ENCODE peak calls at places on chromosomes 1 and 21, in five cellular contexts. L, B, W, P and Z are unnamed samples.

GRCh38 chr1:117068580-117068979 is 8.5 kb downstream of the TTF2 start:
- DNase-seq in L (no peak), B (no peak), W (no peak), P (no peak), Z (no peak)

GRCh38 chr1:115035652-115036051 is 6.0 kb downstream of the TSHB start:
- DNase-seq in L (no peak), B (no peak), W (no peak), P (no peak), Z (no peak)

GRCh38 chr1:23214640-23215039 is 2.7 kb downstream of the HTR1D start:
- DNase-seq in L (no peak), B (no peak), W (no peak), P (peak; percentile 43), Z (no peak)

GRCh38 chr1:32680642-32681041 is 21.9 kb downstream of the SYNC start:
- DNase-seq in L (no peak), B (no peak), W (no peak), P (no peak), Z (no peak)

GRCh38 chr1:95650631-95651030 is 416.6 kb downstream of the RWDD3 start:
- DNase-seq in L (no peak), B (no peak), W (no peak), P (no peak), Z (no peak)

GRCh38 chr1:23732363-23733224 is 10.7 kb upstream of the ELOA start:
- DNase-seq in L (no peak), B (no peak), W (no peak), P (peak; percentile 37), Z (no peak)

GRCh38 chr21:14382486-14382834 is 486 bp downstream of the HSPA13 start:
- DNase-seq in L (peak; percentile 45), B (no peak), W (no peak), P (no peak), Z (no peak)

GRCh38 chr21:42597487-42598158 is 55.8 kb upstream of the PDE9A start:
- DNase-seq in L (no peak), B (no peak), W (no peak), P (no peak), Z (peak; percentile 15)

GRCh38 chr1:19347538-19348177 is 35.5 kb downstream of the SLC66A1 start:
- DNase-seq in L (no peak), B (no peak), W (no peak), P (no peak), Z (no peak)

GRCh38 chr1:82269466-82269865 is 468.7 kb downstream of the ADGRL2 start:
- DNase-seq in L (no peak), B (no peak), W (no peak), P (no peak), Z (no peak)

GRCh38 chr1:203891950-203892349 is 30.6 kb downstream of the SNRPE start:
- DNase-seq in L (no peak), B (no peak), W (no peak), P (no peak), Z (no peak)

GRCh38 chr21:38048241-38048640 is 132.0 kb upstream of the KCNJ6 start:
- DNase-seq in L (no peak), B (no peak), W (no peak), P (no peak), Z (no peak)

GRCh38 chr1:29599826-29600225 is 363.5 kb downstream of the PTPRU start:
- DNase-seq in L (no peak), B (no peak), W (no peak), P (no peak), Z (no peak)

GRCh38 chr1:173406783-173407230 is 70.3 kb upstream of the PRDX6 start:
- DNase-seq in L (no peak), B (no peak), W (no peak), P (no peak), Z (no peak)

GRCh38 chr1:117036018-117036421 is 24.1 kb upstream of the TTF2 start:
- DNase-seq in L (no peak), B (no peak), W (no peak), P (peak; percentile 38), Z (no peak)

GRCh38 chr1:22105611-22106207 is 37.2 kb downstream of the WNT4 start:
- DNase-seq in L (no peak), B (no peak), W (peak; percentile 44), P (peak; percentile 76), Z (no peak)

GRCh38 chr1:42081475-42081874 is 71.7 kb upstream of the GUCA2B start:
- DNase-seq in L (no peak), B (no peak), W (peak; percentile 53), P (no peak), Z (no peak)

GRCh38 chr1:210377934-210378333 is 49.2 kb downstream of the HHAT start:
- DNase-seq in L (no peak), B (no peak), W (no peak), P (no peak), Z (no peak)

GRCh38 chr1:55428236-55428635 is 213.1 kb upstream of the USP24 start:
- DNase-seq in L (no peak), B (no peak), W (no peak), P (no peak), Z (no peak)

GRCh38 chr1:235601087-235601486 is 48.5 kb downstream of the GNG4 start:
- DNase-seq in L (peak; percentile 70), B (peak; percentile 68), W (no peak), P (peak; percentile 40), Z (no peak)

GRCh38 chr1:157141212-157141855 is 3.1 kb upstream of the ETV3 start:
- DNase-seq in L (no peak), B (no peak), W (no peak), P (no peak), Z (no peak)

GRCh38 chr1:224542783-224543440 is 73.2 kb upstream of the CNIH3 start:
- DNase-seq in L (no peak), B (no peak), W (peak; percentile 68), P (no peak), Z (no peak)

GRCh38 chr1:90133133-90133532 is 138.2 kb downstream of the ZNF326 start:
- DNase-seq in L (peak; percentile 28), B (peak; percentile 51), W (peak; percentile 12), P (peak; percentile 13), Z (no peak)

GRCh38 chr1:101026394-101026788 is 807 bp upstream of the DPH5 start:
- DNase-seq in L (no peak), B (no peak), W (no peak), P (no peak), Z (no peak)

GRCh38 chr1:64318428-64318827 is 115.0 kb downstream of the UBE2U start:
- DNase-seq in L (no peak), B (no peak), W (no peak), P (no peak), Z (no peak)

GRCh38 chr21:33657124-33657842 is 15.0 kb downstream of the ITSN1 start:
- DNase-seq in L (no peak), B (no peak), W (no peak), P (no peak), Z (no peak)

GRCh38 chr21:29164330-29164942 is 34.0 kb downstream of the MAP3K7CL start:
- DNase-seq in L (no peak), B (no peak), W (peak; percentile 63), P (no peak), Z (no peak)

GRCh38 chr1:28921286-28921869 is 7.0 kb downstream of the EPB41 start:
- DNase-seq in L (no peak), B (no peak), W (no peak), P (no peak), Z (no peak)

GRCh38 chr21:30257773-30258172 is 25.0 kb downstream of the KRTAP24-1 start:
- DNase-seq in L (peak; percentile 27), B (peak; percentile 48), W (no peak), P (peak; percentile 25), Z (no peak)

GRCh38 chr1:45566722-45567121 is 16.1 kb downstream of the AKR1A1 start:
- DNase-seq in L (no peak), B (no peak), W (no peak), P (no peak), Z (no peak)

GRCh38 chr1:1826356-1827088 is 48.3 kb upstream of the NADK start:
- DNase-seq in L (no peak), B (no peak), W (no peak), P (no peak), Z (no peak)

GRCh38 chr21:45624356-45624854 is 19.1 kb upstream of the PCBP3 start:
- DNase-seq in L (no peak), B (no peak), W (no peak), P (no peak), Z (no peak)

GRCh38 chr21:45622416-45623097 is 21.0 kb upstream of the PCBP3 start:
- DNase-seq in L (no peak), B (no peak), W (no peak), P (no peak), Z (no peak)

GRCh38 chr21:45620201-45620600 is 23.3 kb upstream of the PCBP3 start:
- DNase-seq in L (no peak), B (no peak), W (no peak), P (no peak), Z (no peak)

GRCh38 chr21:45618846-45619485 is 24.6 kb upstream of the PCBP3 start:
- DNase-seq in L (peak; percentile 4), B (no peak), W (no peak), P (no peak), Z (no peak)

DNA sequence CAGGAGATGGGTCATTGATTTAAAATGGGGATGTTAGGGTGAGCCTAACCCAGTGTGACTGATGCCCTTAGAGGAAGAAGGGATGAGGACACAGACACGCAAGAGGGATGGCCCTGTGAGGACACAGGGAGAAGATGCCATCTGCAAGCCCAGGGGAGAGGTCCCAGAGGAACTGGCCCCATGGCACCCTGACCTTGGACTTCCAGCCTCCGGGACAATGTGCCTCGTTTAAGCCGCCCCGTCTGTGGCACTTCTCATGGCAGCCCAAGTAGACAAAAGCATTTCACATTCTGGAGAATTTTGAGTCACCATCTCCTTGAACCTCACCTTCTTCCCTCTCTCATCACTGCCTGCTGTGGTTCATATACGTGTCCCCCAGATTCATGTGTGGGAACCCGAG is 20.1 kb upstream of the PCBP3 start:
- DNase-seq in L (no peak), B (no peak), W (no peak), P (no peak), Z (no peak)
- TF ChIP-seq ATF2 in L (no peak), B (no peak), W (no peak), P (no peak), Z (no peak)

GRCh38 chr21:36186506-36187399 is 30.1 kb downstream of the DOP1B start:
- DNase-seq in L (peak; percentile 20), B (no peak), W (no peak), P (no peak), Z (no peak)
- TF ChIP-seq ATF2 in L (no peak), B (no peak), W (no peak), P (no peak), Z (no peak)

GRCh38 chr1:36154765-36155559 is 998 bp upstream of the MAP7D1 start:
- DNase-seq in L (peak; percentile 38), B (no peak), W (no peak), P (no peak), Z (no peak)
- TF ChIP-seq ATF2 in L (no peak), B (no peak), W (no peak), P (no peak), Z (no peak)

DNA sequence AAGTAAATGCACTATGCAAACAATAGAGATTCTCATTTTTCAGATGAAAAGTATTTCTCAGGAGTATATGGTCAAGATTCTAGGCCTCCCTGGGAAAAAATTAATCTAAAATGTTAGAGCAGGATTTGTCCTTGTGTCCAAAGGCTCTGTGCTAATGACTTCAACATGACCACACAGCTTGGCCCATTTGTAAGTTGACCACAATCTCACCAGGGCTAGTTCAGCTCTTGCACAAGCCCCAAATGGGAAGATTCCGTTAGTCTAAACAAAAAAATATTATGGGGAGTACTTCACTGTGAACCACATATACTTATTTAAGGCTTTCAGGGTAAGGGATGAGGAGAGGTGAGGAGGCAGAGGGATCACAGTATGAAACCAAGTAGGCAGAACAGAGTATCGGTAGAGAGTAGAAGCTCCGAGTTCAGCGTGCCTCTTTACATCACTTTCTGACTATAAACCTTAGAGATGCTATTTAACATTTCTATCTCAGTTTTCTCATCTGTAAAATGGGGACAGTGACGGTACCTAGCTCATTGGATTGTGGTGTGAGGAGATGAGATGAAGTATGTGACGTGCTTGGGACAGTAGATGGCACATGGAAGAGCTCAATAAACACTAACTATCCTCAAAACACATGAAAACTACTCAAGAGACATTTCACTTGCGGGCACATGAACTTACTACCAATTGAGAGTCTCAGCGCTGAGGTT is 37.8 kb upstream of the CTTNBP2NL start:
- DNase-seq in L (no peak), B (no peak), W (no peak), P (no peak), Z (no peak)
- TF ChIP-seq ATF2 in L (no peak), B (no peak), W (no peak), P (no peak), Z (no peak)